ENCODE peak calls at places on chromosomes 13 and 19, in eight cellular contexts. A is brain microvascular endothelial cell; Y is CD4-positive, alpha-beta T cell; O is stimulated activated CD4-positive, alpha-beta T cell treated with anti-CD3 and anti-CD28 coated beads, TNF-alpha, amount 100 ng/mL, for 48 hours; Z is CD4-positive, CD25-positive, alpha-beta regulatory T cell; V is psoas muscle; N is T-helper 2 cell; T is sciatic nerve. L is an unnamed sample.

GRCh38 chr13:32427852-32428580 is at the start of gene N4BP2L1:
- DNase-seq in A (peak), Y (peak), O (peak), Z (peak), V (peak), N (peak), T (peak), L (peak)

GRCh38 chr19:50341091-50341564 is 12.0 kb upstream of the KCNC3 start:
- DNase-seq in A (no peak), Y (no peak), O (no peak), Z (no peak), V (no peak), N (no peak), T (no peak), L (no peak)

GRCh38 chr19:23512151-23512925 is 117.1 kb upstream of the ZNF91 start:
- DNase-seq in A (no peak), Y (no peak), O (no peak), Z (no peak), V (no peak), N (no peak), T (no peak), L (peak)

GRCh38 chr13:44331912-44332840 is 41.4 kb upstream of the SERP2 start:
- DNase-seq in A (peak), Y (no peak), O (no peak), Z (no peak), V (peak), N (no peak), T (peak), L (peak)

GRCh38 chr13:19618925-19619324 is 14.5 kb upstream of the MPHOSPH8 start:
- DNase-seq in A (peak), Y (no peak), O (no peak), Z (no peak), V (no peak), N (no peak), T (no peak), L (no peak)

GRCh38 chr19:38252935-38253691 is 3.1 kb downstream of the PPP1R14A start:
- DNase-seq in A (no peak), Y (no peak), O (no peak), Z (no peak), V (peak), N (no peak), T (no peak), L (no peak)

GRCh38 chr13:27000686-27001085 is 170.9 kb downstream of the USP12 start:
- DNase-seq in A (no peak), Y (no peak), O (no peak), Z (no peak), V (no peak), N (no peak), T (peak), L (no peak)

GRCh38 chr19:8396563-8397203 is 6.5 kb downstream of the RAB11B start:
- DNase-seq in A (peak), Y (peak), O (peak), Z (peak), V (peak), N (peak), T (peak), L (no peak)

GRCh38 chr19:51576850-51577249 is 5.8 kb downstream of the ZNF175 start:
- DNase-seq in A (no peak), Y (no peak), O (no peak), Z (no peak), V (no peak), N (no peak), T (no peak), L (no peak)

GRCh38 chr13:41601718-41602445 is 144.5 kb downstream of the RGCC start:
- DNase-seq in A (no peak), Y (no peak), O (no peak), Z (no peak), V (no peak), N (no peak), T (no peak), L (no peak)

GRCh38 chr13:23506071-23506820 is 64.0 kb upstream of the TNFRSF19 start:
- DNase-seq in A (no peak), Y (no peak), O (no peak), Z (no peak), V (no peak), N (no peak), T (no peak), L (peak)

GRCh38 chr19:10233946-10234345 is 2.8 kb upstream of the S1PR2 start:
- DNase-seq in A (no peak), Y (no peak), O (no peak), Z (no peak), V (no peak), N (no peak), T (no peak), L (no peak)

GRCh38 chr13:98370806-98371553 is 193.9 kb upstream of the RNF113B start:
- DNase-seq in A (peak), Y (no peak), O (no peak), Z (no peak), V (peak), N (no peak), T (no peak), L (no peak)

GRCh38 chr19:49200238-49200862 is 42.8 kb downstream of the TRPM4 start:
- DNase-seq in A (no peak), Y (no peak), O (no peak), Z (no peak), V (peak), N (no peak), T (no peak), L (no peak)

GRCh38 chr19:12885749-12886706 is 973 bp downstream of the KLF1 start:
- DNase-seq in A (no peak), Y (no peak), O (no peak), Z (no peak), V (no peak), N (no peak), T (no peak), L (no peak)

GRCh38 chr19:34254552-34255432 is at the start of gene GARRE1:
- DNase-seq in A (no peak), Y (peak), O (peak), Z (peak), V (peak), N (peak), T (peak), L (no peak)

GRCh38 chr19:8811315-8812172 is 20.6 kb downstream of the ZNF558 start:
- DNase-seq in A (no peak), Y (no peak), O (no peak), Z (no peak), V (no peak), N (no peak), T (no peak), L (no peak)

GRCh38 chr19:28297036-28297435 is 915.9 kb downstream of the UQCRFS1 start:
- DNase-seq in A (no peak), Y (no peak), O (no peak), Z (no peak), V (no peak), N (no peak), T (no peak), L (no peak)

GRCh38 chr13:52850396-52851152 is 2.1 kb upstream of the PCDH8 start:
- DNase-seq in A (no peak), Y (no peak), O (peak), Z (peak), V (peak), N (no peak), T (peak), L (peak)

GRCh38 chr19:35780717-35781116 is 5.4 kb downstream of the ARHGAP33 start:
- DNase-seq in A (no peak), Y (no peak), O (no peak), Z (no peak), V (no peak), N (no peak), T (no peak), L (no peak)

GRCh38 chr13:26964278-26965057 is 203.9 kb upstream of the GPR12 start:
- DNase-seq in A (peak), Y (no peak), O (no peak), Z (no peak), V (no peak), N (no peak), T (no peak), L (no peak)

GRCh38 chr19:30103981-30104380 is 161.9 kb downstream of the URI1 start:
- DNase-seq in A (no peak), Y (no peak), O (no peak), Z (no peak), V (no peak), N (no peak), T (no peak), L (no peak)

GRCh38 chr13:106156468-106156867 is 379.0 kb downstream of the EFNB2 start:
- DNase-seq in A (peak), Y (no peak), O (no peak), Z (no peak), V (no peak), N (no peak), T (no peak), L (no peak)

GRCh38 chr19:50972795-50973376 is 3.5 kb upstream of the KLK6 start:
- DNase-seq in A (no peak), Y (no peak), O (no peak), Z (no peak), V (no peak), N (no peak), T (no peak), L (no peak)

GRCh38 chr13:113785051-113786010 is 26.3 kb downstream of the TMEM255B start:
- DNase-seq in A (peak), Y (no peak), O (no peak), Z (no peak), V (no peak), N (no peak), T (peak), L (no peak)